ENCODE peak calls at places on chromosome 9, in six cellular contexts. X is stimulated activated CD4-positive, alpha-beta T cell treated with anti-CD3 and anti-CD28 coated beads, Interleukin-15, amount 100 ng/mL, for 48 hours; Z is foreskin fibroblast; G is dermis blood vessel endothelial cell; J is WTC11; Y is left cardiac atrium. E is an unnamed sample.

GRCh38 chr9:132644251-132644650 is 25.5 kb downstream of the DDX31 start:
- DNase-seq in X (no peak), Z (no peak), G (peak; percentile 7), J (no peak), Y (no peak), E (no peak)

GRCh38 chr9:93635186-93636107 is 59.1 kb downstream of the PHF2 start:
- DNase-seq in X (no peak), Z (no peak), G (no peak), J (no peak), Y (no peak), E (no peak)

GRCh38 chr9:77561321-77562020 is 86.7 kb downstream of the GNA14 start:
- DNase-seq in X (no peak), Z (no peak), G (peak; percentile 58), J (no peak), Y (no peak), E (no peak)

GRCh38 chr9:82829818-82830217 is 233.1 kb downstream of the RASEF start:
- DNase-seq in X (no peak), Z (no peak), G (no peak), J (no peak), Y (no peak), E (no peak)

GRCh38 chr9:129936222-129936621 is 101.0 kb downstream of the USP20 start:
- DNase-seq in X (no peak), Z (no peak), G (no peak), J (peak; percentile 24), Y (no peak), E (no peak)

GRCh38 chr9:12554636-12555035 is 138.5 kb upstream of the TYRP1 start:
- DNase-seq in X (no peak), Z (no peak), G (peak; percentile 16), J (no peak), Y (no peak), E (no peak)

GRCh38 chr9:135474915-135475314 is 4.7 kb upstream of the PPP1R26 start:
- DNase-seq in X (no peak), Z (peak; percentile 28), G (peak; percentile 57), J (peak; percentile 75), Y (no peak), E (peak; percentile 15)

GRCh38 chr9:88816141-88816540 is 175.1 kb upstream of the S1PR3 start:
- DNase-seq in X (no peak), Z (no peak), G (no peak), J (no peak), Y (no peak), E (no peak)

GRCh38 chr9:133584559-133585476 is 24.4 kb downstream of the FAM163B start:
- DNase-seq in X (no peak), Z (no peak), G (no peak), J (peak; percentile 58), Y (peak; percentile 63), E (peak; percentile 16)

GRCh38 chr9:80213613-80214012 is 641.8 kb downstream of the TLE4 start:
- DNase-seq in X (no peak), Z (no peak), G (no peak), J (no peak), Y (no peak), E (no peak)

GRCh38 chr9:100492952-100493351 is 20.0 kb downstream of the TMEFF1 start:
- DNase-seq in X (no peak), Z (no peak), G (peak; percentile 53), J (no peak), Y (no peak), E (no peak)

GRCh38 chr9:4690144-4690543 is 10.8 kb downstream of the CDC37L1 start:
- DNase-seq in X (no peak), Z (no peak), G (no peak), J (no peak), Y (no peak), E (no peak)

GRCh38 chr9:89886281-89886700 is 281.5 kb downstream of the GADD45G start:
- DNase-seq in X (no peak), Z (no peak), G (no peak), J (no peak), Y (no peak), E (no peak)

GRCh38 chr9:91256235-91256634 is 105.5 kb downstream of the AUH start:
- DNase-seq in X (no peak), Z (no peak), G (no peak), J (no peak), Y (no peak), E (no peak)

GRCh38 chr9:83384214-83384613 is 154.0 kb downstream of the FRMD3 start:
- DNase-seq in X (no peak), Z (no peak), G (peak; percentile 14), J (no peak), Y (no peak), E (no peak)

GRCh38 chr9:136806631-136807201 is 1.0 kb upstream of the RABL6 start:
- DNase-seq in X (no peak), Z (no peak), G (no peak), J (no peak), Y (peak; percentile 20), E (no peak)